ENCODE peak calls at places on chromosomes 2 and 18, in seven cellular contexts. F is H9, B is NAMALWA, V is left ventricle myocardium superior, T is AG09319, G is uterus, J is GM06990. I is an unnamed sample.

GRCh38 chr2:39142012-39142346 is 21.1 kb upstream of the SOS1 start:
- DNase-seq in F (no peak), B (no peak), V (no peak), T (no peak), G (no peak), J (no peak), I (no peak)

GRCh38 chr2:227308784-227309183 is 16.3 kb upstream of the MFF start:
- DNase-seq in F (no peak), B (no peak), V (no peak), T (no peak), G (no peak), J (peak; percentile 25), I (no peak)

GRCh38 chr2:68438455-68439303 is 28.4 kb downstream of the FBXO48 start:
- DNase-seq in F (no peak), B (no peak), V (no peak), T (no peak), G (no peak), J (no peak), I (no peak)

GRCh38 chr2:238695538-238695937 is 152.3 kb upstream of the TWIST2 start:
- DNase-seq in F (no peak), B (no peak), V (no peak), T (no peak), G (peak; percentile 56), J (no peak), I (no peak)

GRCh38 chr18:63180971-63181376 is 138.6 kb downstream of the BCL2 start:
- DNase-seq in F (no peak), B (no peak), V (no peak), T (no peak), G (no peak), J (peak; percentile 51), I (peak; percentile 94)

GRCh38 chr2:206392118-206392517 is 51.2 kb upstream of the ADAM23 start:
- DNase-seq in F (peak; percentile 49), B (peak; percentile 72), V (no peak), T (no peak), G (no peak), J (no peak), I (no peak)

GRCh38 chr2:65728477-65729180 is 296.2 kb upstream of the SPRED2 start:
- DNase-seq in F (no peak), B (no peak), V (no peak), T (no peak), G (no peak), J (no peak), I (no peak)

GRCh38 chr2:120395221-120395620 is 49.3 kb downstream of the INHBB start:
- DNase-seq in F (no peak), B (no peak), V (no peak), T (no peak), G (no peak), J (no peak), I (no peak)

GRCh38 chr2:70523996-70524965 is 29.3 kb downstream of the TGFA start:
- DNase-seq in F (peak; percentile 65), B (no peak), V (no peak), T (peak; percentile 45), G (no peak), J (no peak), I (no peak)

GRCh38 chr2:85259101-85259590 is 68.6 kb downstream of the TGOLN2 start:
- DNase-seq in F (no peak), B (no peak), V (no peak), T (peak; percentile 69), G (no peak), J (no peak), I (no peak)

I was measured in GM12878.